ENCODE peak calls at places on chromosome 16, in eight cellular contexts. M is breast epithelium, T is A549, K is GM10248, Q is heart left ventricle, W is activated B cell treated with CpG ODN at 0.5 μM for 24 hours, Y is HFFc6, F is thyroid gland. H is an unnamed sample.

GRCh38 chr16:87324411-87325275 is 7.5 kb upstream of the C16orf95 start:
- DNase-seq in Q (no peak), K (peak), M (no peak), W (peak), Y (no peak), T (peak), F (peak), H (peak)

GRCh38 chr16:47037396-47037745 is 63.9 kb upstream of the DNAJA2 start:
- DNase-seq in W (no peak), M (no peak), Q (peak), T (peak), F (peak), Y (no peak), K (peak), H (peak)

GRCh38 chr16:76583466-76583865 is 306.3 kb downstream of the CNTNAP4 start:
- DNase-seq in K (no peak), T (no peak), Q (no peak), Y (no peak), F (peak), M (no peak), W (no peak), H (no peak)

GRCh38 chr16:53893731-53894435 is 189.9 kb downstream of the FTO start:
- DNase-seq in F (peak), Q (peak), T (no peak), M (peak), W (no peak), Y (peak), K (no peak), H (no peak)

GRCh38 chr16:21150375-21151001 is at the start of gene DNAH3:
- DNase-seq in Y (no peak), F (peak), W (no peak), M (peak), T (no peak), K (no peak), Q (no peak), H (no peak)

GRCh38 chr16:72635104-72635503 is 412.8 kb downstream of the ZFHX3 start:
- DNase-seq in K (no peak), F (no peak), T (no peak), W (no peak), Y (no peak), Q (no peak), M (no peak), H (no peak)

GRCh38 chr16:56362057-56362655 is 63.2 kb downstream of the AMFR start:
- DNase-seq in F (no peak), W (peak), T (no peak), Y (no peak), M (no peak), K (no peak), Q (no peak), H (no peak)

GRCh38 chr16:621526-622105 is 9.2 kb upstream of the WFIKKN1 start:
- DNase-seq in K (no peak), W (no peak), Y (peak), T (no peak), Q (no peak), F (peak), M (no peak), H (no peak)

GRCh38 chr16:56841233-56841632 is 23.8 kb upstream of the SLC12A3 start:
- DNase-seq in T (no peak), F (no peak), Y (peak), W (no peak), M (no peak), K (no peak), Q (no peak), H (no peak)

GRCh38 chr16:11140466-11140865 is 115.5 kb downstream of the SOCS1 start:
- DNase-seq in T (no peak), M (no peak), F (no peak), Y (no peak), W (no peak), K (no peak), Q (no peak), H (no peak)

GRCh38 chr16:86824751-86825310 is 246.5 kb downstream of the FOXL1 start:
- DNase-seq in Q (no peak), K (no peak), M (no peak), W (no peak), F (no peak), Y (no peak), T (no peak), H (no peak)

GRCh38 chr16:85851034-85851780 is 47.8 kb upstream of the IRF8 start:
- DNase-seq in F (no peak), T (no peak), Q (no peak), W (no peak), K (no peak), M (peak), Y (no peak), H (no peak)

GRCh38 chr16:31106509-31107464 is 1.4 kb upstream of the BCKDK start:
- DNase-seq in K (no peak), M (no peak), W (no peak), Y (no peak), F (no peak), Q (no peak), T (no peak), H (no peak)

GRCh38 chr16:66503030-66503429 is 46.9 kb downstream of the TK2 start:
- DNase-seq in F (peak), Q (no peak), Y (no peak), T (no peak), K (no peak), M (no peak), W (no peak), H (no peak)

GRCh38 chr16:28984619-28985135 is at the start of gene LAT:
- DNase-seq in T (no peak), Q (no peak), W (no peak), K (peak), Y (no peak), M (no peak), F (peak), H (peak)

GRCh38 chr16:87924937-87925670 is 11.2 kb downstream of the CA5A start:
- DNase-seq in T (no peak), F (peak), W (no peak), Q (no peak), Y (no peak), M (peak), K (no peak), H (no peak)

GRCh38 chr16:29290631-29291247 is 115.8 kb downstream of the NPIPB11 start:
- DNase-seq in Y (peak), K (peak), M (peak), W (peak), T (peak), F (peak), Q (peak), H (peak)

GRCh38 chr16:66423177-66423576 is 3.9 kb upstream of the BEAN1 start:
- DNase-seq in M (no peak), Q (no peak), F (no peak), Y (no peak), W (no peak), T (no peak), K (no peak), H (no peak)

GRCh38 chr16:81384006-81384405 is 60.6 kb upstream of the CMIP start:
- DNase-seq in Y (no peak), Q (no peak), F (no peak), K (no peak), M (no peak), W (no peak), T (no peak), H (no peak)

GRCh38 chr16:53651357-53651756 is 52.3 kb downstream of the RPGRIP1L start:
- DNase-seq in M (no peak), T (no peak), K (no peak), Q (no peak), Y (no peak), W (no peak), F (no peak), H (no peak)

GRCh38 chr16:70523621-70524405 is at the start of gene SF3B3:
- DNase-seq in Y (peak), T (peak), M (peak), K (peak), F (peak), Q (peak), W (peak), H (peak)

GRCh38 chr16:24986512-24987303 is 28.5 kb downstream of the ARHGAP17 start:
- DNase-seq in T (peak), M (no peak), Y (peak), K (no peak), Q (peak), F (no peak), W (no peak), H (no peak)

GRCh38 chr16:67773569-67774456 is 32.5 kb downstream of the RANBP10 start:
- DNase-seq in W (no peak), T (no peak), Y (no peak), Q (no peak), F (no peak), K (no peak), M (no peak), H (no peak)

DNA sequence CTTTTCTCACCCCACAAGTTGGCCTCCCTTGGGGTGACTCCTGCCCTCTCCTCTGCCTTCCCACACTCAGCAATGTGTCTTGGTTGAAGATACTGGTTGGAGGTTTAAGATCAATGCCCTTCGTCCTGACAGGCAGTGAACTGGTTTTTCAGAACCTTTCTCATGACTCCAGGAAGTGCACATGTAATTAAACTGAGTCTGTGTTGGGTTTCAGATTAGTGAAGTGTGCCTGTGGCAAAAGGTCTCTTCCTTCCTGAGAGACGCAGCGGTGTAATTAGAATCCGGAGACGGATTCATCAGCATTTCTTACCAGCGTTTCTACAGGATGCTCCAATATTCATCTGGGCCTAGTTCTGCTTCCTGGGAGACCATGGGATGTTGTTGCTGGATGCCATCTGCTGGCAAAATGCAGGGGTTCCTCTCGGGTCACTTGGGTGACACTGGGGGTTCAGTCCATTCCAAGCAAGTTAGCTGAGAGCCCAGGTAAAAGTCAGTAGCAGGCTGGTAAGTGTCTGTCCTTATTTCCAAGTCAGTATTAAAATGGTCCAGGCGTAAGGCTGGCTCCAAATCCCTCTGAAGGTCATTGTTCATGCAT is 233.3 kb downstream of the XYLT1 start:
- DNase-seq in Q (no peak), M (no peak), Y (no peak), T (no peak), W (no peak), K (no peak), F (no peak), H (no peak)
- TF ChIP-seq CTCF in Q (no peak), M (no peak), Y (no peak), T (no peak), W (no peak), K (no peak), F (no peak), H (no peak)

DNA sequence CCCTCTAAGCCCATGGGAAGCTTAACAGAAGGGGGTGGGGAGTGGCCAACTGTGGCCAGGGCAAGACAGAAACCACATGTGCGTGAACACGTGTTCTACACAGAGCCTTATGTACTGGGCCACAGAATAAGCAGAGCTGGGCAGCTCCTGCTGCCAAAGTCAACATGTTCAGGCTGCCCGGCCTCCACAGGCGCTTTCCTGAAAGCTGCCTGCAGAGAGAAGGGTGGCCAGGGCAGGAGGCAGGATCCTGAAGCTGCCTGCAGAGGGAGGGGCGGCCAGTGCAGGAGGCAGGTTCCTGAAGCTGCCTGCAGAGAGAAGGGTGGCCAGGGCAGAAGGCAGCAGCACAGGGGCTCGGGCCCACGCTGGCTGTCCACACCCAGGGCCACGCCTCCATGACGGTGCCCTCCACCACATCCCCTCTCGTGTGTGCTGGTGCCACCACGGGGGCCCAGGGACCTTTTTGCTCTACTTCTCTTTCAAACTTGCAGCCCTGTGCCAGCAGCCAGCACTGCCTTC is 79.5 kb downstream of the ANKRD11 start:
- DNase-seq in T (no peak), Q (peak), W (no peak), K (no peak), F (peak), M (peak), Y (peak), H (no peak)
- TF ChIP-seq CTCF in T (no peak), Q (peak), W (no peak), K (no peak), F (peak), M (no peak), Y (peak), H (no peak)

GRCh38 chr16:35196313-35196712 is 1736.9 kb downstream of the TP53TG3F start:
- DNase-seq in T (no peak), W (no peak), Q (no peak), M (no peak), K (no peak), Y (no peak), F (no peak), H (no peak)

GRCh38 chr16:35194681-35195080 is 1735.3 kb downstream of the TP53TG3F start:
- DNase-seq in Y (no peak), F (no peak), W (no peak), M (no peak), T (no peak), Q (no peak), K (no peak), H (no peak)

GRCh38 chr16:35195864-35196216 is 1736.4 kb downstream of the TP53TG3F start:
- DNase-seq in F (no peak), Y (no peak), K (no peak), W (no peak), Q (no peak), M (no peak), T (no peak), H (no peak)

GRCh38 chr16:35193956-35194355 is 1734.5 kb downstream of the TP53TG3F start:
- DNase-seq in T (no peak), F (no peak), K (no peak), M (no peak), W (no peak), Q (no peak), Y (no peak), H (no peak)

GRCh38 chr16:35195173-35195863 is 1735.9 kb downstream of the TP53TG3F start:
- DNase-seq in W (no peak), F (no peak), K (no peak), T (no peak), Q (no peak), M (no peak), Y (no peak), H (no peak)
- TF ChIP-seq CTCF in W (no peak), F (no peak), K (no peak), T (no peak), Q (no peak), M (no peak), Y (no peak), H (no peak)

GRCh38 chr16:78727536-78727935 is 628.1 kb downstream of the WWOX start:
- DNase-seq in Q (no peak), Y (no peak), F (no peak), W (no peak), K (no peak), T (no peak), M (no peak), H (no peak)
- TF ChIP-seq CTCF in Q (no peak), Y (no peak), F (no peak), W (no peak), K (no peak), T (no peak), M (no peak), H (no peak)

DNA sequence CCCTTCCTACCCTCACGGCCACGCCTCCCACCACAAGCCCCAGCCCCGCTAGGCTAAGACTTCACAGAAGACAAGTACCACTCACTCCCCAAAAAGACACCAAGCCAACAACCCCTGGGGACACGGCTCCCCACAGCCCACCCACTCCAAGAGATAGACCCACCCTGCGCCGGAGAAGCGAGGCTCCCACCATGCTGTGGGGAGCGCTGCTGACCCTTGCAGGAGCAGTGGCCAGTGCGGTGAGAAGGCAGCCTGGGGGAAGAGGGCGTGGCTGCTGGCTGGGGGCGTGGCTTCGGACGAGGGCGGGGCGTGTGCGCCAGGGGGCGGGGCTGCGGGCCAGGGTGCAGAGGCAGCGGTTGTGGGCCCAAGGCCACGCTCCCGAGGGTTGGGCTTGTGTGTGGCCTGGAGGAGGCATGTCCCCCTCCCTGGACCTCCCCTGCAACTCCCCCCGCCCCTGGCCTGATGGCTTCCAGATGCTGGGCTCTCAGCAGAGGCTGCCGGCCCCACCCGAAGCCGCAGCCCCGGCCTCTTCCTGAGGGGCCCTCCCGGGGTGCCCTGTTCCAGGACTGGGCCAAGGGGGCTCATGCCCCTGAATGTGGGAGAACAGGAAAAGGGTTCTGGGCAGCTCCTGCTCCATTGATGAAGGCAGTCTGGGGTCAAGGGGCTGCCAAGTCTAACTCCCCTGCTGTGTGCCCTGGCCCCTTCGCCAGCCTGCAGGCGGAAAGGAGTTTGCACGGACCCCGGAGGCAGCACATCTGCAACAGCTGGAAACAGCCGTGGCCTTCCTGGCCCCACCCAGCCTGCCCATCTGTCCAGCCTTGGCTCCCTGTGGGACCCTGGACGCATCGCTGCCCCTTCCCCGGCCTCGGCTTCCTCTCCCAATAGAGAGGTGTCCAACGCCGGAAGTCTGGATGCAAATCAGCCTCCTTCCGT is 9.1 kb downstream of the TFAP4 start:
- DNase-seq in F (no peak), T (peak), Y (peak), Q (peak), M (no peak), K (no peak), W (no peak), H (no peak)
- TF ChIP-seq CTCF in F (no peak), T (no peak), Y (no peak), Q (no peak), M (no peak), K (no peak), W (no peak), H (no peak)

DNA sequence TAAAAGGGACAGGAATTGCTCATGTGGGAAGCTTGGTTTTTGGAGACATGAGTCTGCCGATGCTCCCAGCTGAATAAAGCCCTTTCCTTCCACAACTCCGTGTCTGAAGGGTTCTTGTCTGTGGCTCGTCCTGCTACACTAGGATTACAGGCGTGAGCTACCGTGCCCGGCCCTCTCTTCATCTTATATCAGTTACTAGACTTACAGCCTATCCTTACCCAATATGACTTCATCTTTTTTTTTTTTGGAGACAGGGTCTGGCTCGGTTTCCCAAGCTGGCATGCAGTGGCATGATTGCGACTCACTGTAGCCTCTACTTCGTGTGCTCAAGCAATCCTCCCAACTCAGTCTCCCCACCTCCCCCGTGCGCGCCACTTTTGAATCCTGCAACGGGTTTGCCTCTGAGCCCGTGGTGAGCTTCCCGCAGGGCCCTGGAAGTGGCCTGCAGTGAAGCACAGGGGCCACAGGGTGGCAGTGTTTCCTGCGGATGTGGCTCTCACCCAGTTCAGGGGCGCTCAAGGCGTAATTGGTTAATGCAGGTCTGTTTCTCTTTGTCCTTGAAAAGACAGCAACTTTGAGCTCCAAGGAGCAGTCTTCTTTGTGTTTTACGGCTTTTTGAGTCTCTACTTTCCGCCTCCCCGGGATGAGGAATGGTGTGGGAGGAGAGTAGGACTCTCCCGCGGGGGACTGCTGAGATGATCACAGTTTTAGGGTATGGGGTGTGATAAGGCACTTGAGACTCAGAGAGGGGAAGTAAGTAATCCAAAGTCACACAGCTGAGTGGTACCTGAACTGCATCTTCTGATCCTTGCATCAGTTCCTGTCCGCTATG is 22.7 kb upstream of the GPRC5B start:
- DNase-seq in T (peak), M (peak), K (peak), W (peak), Y (peak), F (peak), Q (peak), H (peak)
- TF ChIP-seq CTCF in T (peak), M (peak), K (peak), W (no peak), Y (peak), F (peak), Q (peak), H (peak)

DNA sequence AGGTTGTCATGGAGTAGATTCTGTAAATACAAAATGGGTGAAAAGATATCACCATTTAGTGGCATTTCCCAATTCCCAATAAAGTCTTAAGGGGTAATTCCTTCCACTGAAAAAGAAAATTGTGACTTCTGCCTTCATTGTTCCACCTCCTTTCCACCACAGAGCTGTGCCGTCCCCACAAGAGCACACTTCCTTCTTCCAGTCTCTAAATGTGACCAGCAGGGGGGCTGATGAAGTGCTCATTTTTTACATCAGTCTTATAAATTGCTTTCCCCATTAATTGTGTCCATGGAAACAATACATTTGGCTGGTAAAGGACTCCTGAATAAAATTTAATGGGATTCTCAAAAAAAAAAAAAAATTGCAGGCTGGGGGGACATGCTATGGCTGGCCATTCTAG is 260.8 kb upstream of the PSMD7 start:
- DNase-seq in T (peak), F (no peak), W (no peak), K (peak), M (no peak), Q (no peak), Y (no peak), H (no peak)
- TF ChIP-seq CTCF in T (peak), F (no peak), W (no peak), K (no peak), M (no peak), Q (peak), Y (peak), H (no peak)

GRCh38 chr16:1941162-1941923 is 1.7 kb downstream of the MSRB1 start:
- DNase-seq in F (no peak), W (no peak), Q (no peak), M (no peak), K (no peak), Y (no peak), T (no peak), H (no peak)
- TF ChIP-seq CTCF in F (no peak), W (no peak), Q (no peak), M (no peak), K (no peak), Y (peak), T (peak), H (no peak)

GRCh38 chr16:2152695-2153506 is 2.7 kb upstream of the TRAF7 start:
- DNase-seq in M (no peak), F (peak), T (no peak), Q (no peak), Y (no peak), K (no peak), W (no peak), H (no peak)
- TF ChIP-seq CTCF in M (no peak), F (no peak), T (no peak), Q (no peak), Y (no peak), K (peak), W (no peak), H (peak)